ENCODE peak calls at places on chromosomes 5 and 9, in four cellular contexts. F is fibroblast of the aortic adventitia; X is T-helper 2 cell; U is CD4-positive, CD25-positive, alpha-beta regulatory T cell. C is an unnamed sample.
A peak's percentile ranks its signal among the peaks of the same experiment; 100 is the strongest.

GRCh38 chr9:5869315-5870019 is 21.2 kb upstream of the MLANA start:
- DNase-seq in F (no peak), U (no peak), X (no peak), C (no peak)

GRCh38 chr5:36507332-36507952 is 99.0 kb upstream of the SLC1A3 start:
- DNase-seq in F (peak; percentile 79), X (peak; percentile 24), U (peak; percentile 44), C (peak; percentile 79)

GRCh38 chr9:72552356-72552755 is 30.9 kb downstream of the TMC1 start:
- DNase-seq in F (no peak), X (no peak), U (no peak), C (no peak)

GRCh38 chr9:94996638-94997037 is 270.1 kb downstream of the AOPEP start:
- DNase-seq in X (no peak), F (peak; percentile 9), U (no peak), C (no peak)

GRCh38 chr9:12972608-12973589 is 198.1 kb downstream of the LURAP1L start:
- DNase-seq in X (no peak), F (peak; percentile 57), U (no peak), C (peak; percentile 77)

GRCh38 chr9:99783799-99784198 is 37.9 kb upstream of the NR4A3 start:
- DNase-seq in U (no peak), X (no peak), F (no peak), C (no peak)

GRCh38 chr9:109880276-109881169 is 100.5 kb downstream of the PALM2AKAP2 start:
- DNase-seq in F (peak; percentile 43), X (no peak), U (peak; percentile 30), C (peak; percentile 54)

GRCh38 chr5:68134669-68135313 is 80.8 kb upstream of the PIK3R1 start:
- DNase-seq in F (no peak), X (no peak), U (no peak), C (no peak)

GRCh38 chr9:129176786-129177442 is 1.1 kb downstream of the IER5L start:
- DNase-seq in U (peak; percentile 6), X (no peak), F (peak; percentile 41), C (peak; percentile 51)

GRCh38 chr5:179805070-179805528 is 1.6 kb downstream of the MGAT4B start:
- DNase-seq in X (no peak), U (no peak), F (no peak), C (no peak)

GRCh38 chr9:32986971-32987370 is 14.5 kb downstream of the APTX start:
- DNase-seq in F (no peak), U (no peak), X (no peak), C (peak; percentile 18)

GRCh38 chr9:33250458-33250995 is 10.6 kb downstream of the SPINK4 start:
- DNase-seq in F (peak; percentile 59), X (no peak), U (no peak), C (peak; percentile 48)

GRCh38 chr9:28956111-28956880 is 1383.0 kb upstream of the C9orf72 start:
- DNase-seq in F (no peak), U (no peak), X (no peak), C (no peak)

GRCh38 chr9:137492464-137493162 is 33.5 kb upstream of the NSMF start:
- DNase-seq in U (no peak), F (no peak), X (no peak), C (no peak)

GRCh38 chr9:132556701-132557100 is 25.7 kb upstream of the BARHL1 start:
- DNase-seq in X (no peak), F (no peak), U (no peak), C (no peak)

C was measured in cardiac fibroblast.